ENCODE peak calls at places on chromosomes 12 and 14, in eight cellular contexts. E, S, L, D, Y, A, O and U are unnamed samples.

GRCh38 chr14:59455411-59455810 is 9.8 kb downstream of the GPR135 start:
- DNase-seq in E (no peak), S (peak; percentile 22), L (no peak), D (no peak), Y (peak; percentile 41), A (peak; percentile 25), O (no peak), U (no peak)

GRCh38 chr12:96392397-96392796 is 7.8 kb downstream of the CDK17 start:
- DNase-seq in E (no peak), S (peak; percentile 25), L (no peak), D (no peak), Y (no peak), A (no peak), O (no peak), U (no peak)

GRCh38 chr14:61489932-61490331 is 168.6 kb downstream of the PRKCH start:
- DNase-seq in E (no peak), S (no peak), L (no peak), D (no peak), Y (no peak), A (no peak), O (no peak), U (no peak)

GRCh38 chr12:124939428-124940142 is 25.1 kb upstream of the UBC start:
- DNase-seq in E (no peak), S (peak; percentile 93), L (peak; percentile 94), D (peak; percentile 95), Y (peak; percentile 93), A (peak; percentile 90), O (no peak), U (peak; percentile 97)

GRCh38 chr14:75979071-75979571 is 2.7 kb downstream of the TGFB3 start:
- DNase-seq in E (peak; percentile 59), S (no peak), L (peak; percentile 30), D (no peak), Y (no peak), A (peak; percentile 80), O (no peak), U (peak; percentile 4)

GRCh38 chr12:89333564-89334252 is 18.6 kb downstream of the DUSP6 start:
- DNase-seq in E (no peak), S (no peak), L (peak; percentile 54), D (no peak), Y (no peak), A (no peak), O (no peak), U (no peak)

GRCh38 chr14:95935228-95935822 is 58.7 kb downstream of the TUNAR start:
- DNase-seq in E (no peak), S (peak; percentile 6), L (peak; percentile 11), D (peak; percentile 23), Y (no peak), A (peak; percentile 28), O (no peak), U (peak; percentile 25)

GRCh38 chr12:131283191-131283861 is 329.6 kb downstream of the ADGRD1 start:
- DNase-seq in E (no peak), S (no peak), L (no peak), D (no peak), Y (no peak), A (no peak), O (no peak), U (no peak)

GRCh38 chr12:51811203-51811805 is 37.2 kb downstream of the FIGNL2 start:
- DNase-seq in E (no peak), S (no peak), L (no peak), D (no peak), Y (no peak), A (no peak), O (no peak), U (no peak)

GRCh38 chr14:71321556-71322315 is 414.5 kb downstream of the PCNX1 start:
- DNase-seq in E (peak; percentile 61), S (peak; percentile 42), L (no peak), D (peak; percentile 93), Y (no peak), A (peak; percentile 27), O (peak; percentile 39), U (peak; percentile 33)

GRCh38 chr14:104865631-104866441 is 768 bp downstream of the CEP170B start:
- DNase-seq in E (no peak), S (peak; percentile 36), L (peak; percentile 53), D (peak; percentile 61), Y (peak; percentile 14), A (peak; percentile 95), O (no peak), U (peak; percentile 70)

GRCh38 chr14:104445086-104445485 is 134.5 kb upstream of the C14orf180 start:
- DNase-seq in E (no peak), S (no peak), L (no peak), D (no peak), Y (no peak), A (no peak), O (no peak), U (no peak)

GRCh38 chr12:262817-263216 is at the start of gene SLC6A13:
- DNase-seq in E (no peak), S (no peak), L (no peak), D (no peak), Y (no peak), A (no peak), O (no peak), U (no peak)

GRCh38 chr12:42336286-42336685 is 10.3 kb downstream of the PPHLN1 start:
- DNase-seq in E (no peak), S (no peak), L (no peak), D (no peak), Y (no peak), A (no peak), O (no peak), U (no peak)

GRCh38 chr12:113299619-113300237 is 35.2 kb downstream of the SLC8B1 start:
- DNase-seq in E (no peak), S (peak; percentile 80), L (no peak), D (peak; percentile 91), Y (peak; percentile 43), A (peak; percentile 95), O (no peak), U (peak; percentile 81)

GRCh38 chr12:68792952-68793351 is 15.0 kb upstream of the MDM2 start:
- DNase-seq in E (no peak), S (peak; percentile 57), L (peak; percentile 35), D (peak; percentile 39), Y (no peak), A (peak; percentile 19), O (no peak), U (peak; percentile 75)